ENCODE peak calls at places on chromosome 17, in ten cellular contexts. S is left ventricle myocardium inferior; I is cardiac muscle cell; E is GM03348; T is activated CD4-positive, alpha-beta T cell treated with anti-CD3 and anti-CD28 coated beads, Interleukin-2, amount 50 U/mL, for 4 hours; J is AG09319; K is dorsolateral prefrontal cortex; L is GM04504; D is Calu3; X is NCI-H748 treated with DMSO at 0.1 percent for 48 hours. H is an unnamed sample.

GRCh38 chr17:1482686-1483445 is 9.6 kb downstream of the MYO1C start:
- DNase-seq in S (peak), I (peak), E (no peak), T (no peak), J (no peak), K (no peak), L (no peak), D (no peak), X (no peak), H (no peak)

GRCh38 chr17:75604034-75604695 is 16.6 kb downstream of the MYO15B start:
- DNase-seq in S (no peak), I (no peak), E (peak), T (no peak), J (no peak), K (no peak), L (no peak), D (no peak), X (no peak), H (no peak)

GRCh38 chr17:17408236-17408794 is 68.5 kb upstream of the MED9 start:
- DNase-seq in S (no peak), I (peak), E (no peak), T (no peak), J (peak), K (no peak), L (no peak), D (peak), X (no peak), H (no peak)

GRCh38 chr17:44221072-44221861 is 1.8 kb upstream of the UBTF start:
- DNase-seq in S (peak), I (peak), E (peak), T (peak), J (no peak), K (peak), L (no peak), D (peak), X (peak), H (peak)

GRCh38 chr17:19977360-19978205 is at the start of gene AKAP10:
- DNase-seq in S (peak), I (peak), E (peak), T (peak), J (peak), K (peak), L (peak), D (peak), X (peak), H (peak)

GRCh38 chr17:65730711-65731169 is 169.3 kb upstream of the AXIN2 start:
- DNase-seq in S (no peak), I (peak), E (peak), T (no peak), J (peak), K (no peak), L (peak), D (no peak), X (no peak), H (no peak)

GRCh38 chr17:79834575-79835469 is 4.4 kb downstream of the CBX4 start:
- DNase-seq in S (no peak), I (peak), E (no peak), T (no peak), J (no peak), K (no peak), L (no peak), D (no peak), X (no peak), H (no peak)

GRCh38 chr17:72969293-72969692 is 123.2 kb downstream of the SLC39A11 start:
- DNase-seq in S (no peak), I (no peak), E (no peak), T (no peak), J (no peak), K (no peak), L (no peak), D (no peak), X (no peak), H (no peak)

GRCh38 chr17:61219460-61219859 is 180.2 kb upstream of the TBX2 start:
- DNase-seq in S (peak), I (peak), E (peak), T (no peak), J (no peak), K (no peak), L (peak), D (no peak), X (no peak), H (no peak)

GRCh38 chr17:70093163-70093562 is 18.1 kb downstream of the KCNJ16 start:
- DNase-seq in S (no peak), I (no peak), E (no peak), T (no peak), J (no peak), K (no peak), L (no peak), D (no peak), X (no peak), H (no peak)

H was measured in astrocyte of the cerebellum.